ENCODE peak calls at places on chromosomes 4 and X, in eight cellular contexts. S is M059J, U is NCI-H774, Q is iPS DF 19.7, L is cardiac fibroblast, K is nucleus accumbens, D is spleen, A is AG08396. P is an unnamed sample.

GRCh38 chrX:148049441-148049840 is 68.3 kb downstream of the FMR1NB start:
- DNase-seq in S (peak; percentile 38), U (peak; percentile 17), Q (no peak), L (peak; percentile 51), K (no peak), D (no peak), A (peak; percentile 18), P (peak; percentile 10)

GRCh38 chr4:6019316-6020263 is 1.4 kb upstream of the C4orf50 start:
- DNase-seq in S (peak; percentile 40), U (no peak), Q (peak; percentile 12), L (peak; percentile 51), K (peak; percentile 74), D (no peak), A (peak; percentile 51), P (peak; percentile 60)

GRCh38 chr4:87122252-87122651 is 98.2 kb downstream of the KLHL8 start:
- DNase-seq in S (no peak), U (no peak), Q (no peak), L (peak; percentile 25), K (no peak), D (no peak), A (no peak), P (no peak)

GRCh38 chr4:23717528-23718248 is 172.2 kb downstream of the PPARGC1A start:
- DNase-seq in S (peak; percentile 49), U (no peak), Q (no peak), L (peak; percentile 31), K (no peak), D (no peak), A (peak; percentile 50), P (peak; percentile 0)

GRCh38 chr4:16297003-16297402 is 70.7 kb upstream of the TAPT1 start:
- DNase-seq in S (no peak), U (no peak), Q (no peak), L (peak; percentile 1), K (no peak), D (no peak), A (no peak), P (no peak)

GRCh38 chr4:153729901-153730300 is 29.9 kb downstream of the RNF175 start:
- DNase-seq in S (no peak), U (no peak), Q (no peak), L (no peak), K (no peak), D (no peak), A (no peak), P (no peak)

GRCh38 chr4:125316781-125317525 is 2.2 kb downstream of the FAT4 start:
- DNase-seq in S (peak; percentile 63), U (no peak), Q (no peak), L (peak; percentile 35), K (peak; percentile 15), D (peak; percentile 72), A (peak; percentile 39), P (no peak)

GRCh38 chr4:103443324-103443723 is 245.2 kb upstream of the CENPE start:
- DNase-seq in S (peak; percentile 34), U (no peak), Q (no peak), L (no peak), K (no peak), D (no peak), A (no peak), P (no peak)

GRCh38 chr4:157043131-157043530 is 32.8 kb upstream of the GLRB start:
- DNase-seq in S (peak; percentile 70), U (no peak), Q (no peak), L (peak; percentile 42), K (no peak), D (no peak), A (peak; percentile 26), P (no peak)

GRCh38 chr4:112865443-112865842 is 184.0 kb upstream of the ANK2 start:
- DNase-seq in S (no peak), U (no peak), Q (no peak), L (no peak), K (no peak), D (no peak), A (no peak), P (no peak)

GRCh38 chrX:103554687-103555417 is 30.5 kb upstream of the TCEAL4 start:
- DNase-seq in S (peak; percentile 78), U (peak; percentile 47), Q (peak; percentile 65), L (no peak), K (peak; percentile 69), D (no peak), A (peak; percentile 49), P (no peak)

GRCh38 chrX:112819013-112819635 is 21.5 kb downstream of the AMOT start:
- DNase-seq in S (peak; percentile 80), U (no peak), Q (no peak), L (peak; percentile 59), K (no peak), D (no peak), A (peak; percentile 69), P (no peak)

GRCh38 chr4:80529021-80529420 is 193.5 kb downstream of the CFAP299 start:
- DNase-seq in S (no peak), U (no peak), Q (no peak), L (peak; percentile 7), K (no peak), D (no peak), A (no peak), P (no peak)

GRCh38 chr4:85790582-85790981 is 315.6 kb downstream of the ARHGAP24 start:
- DNase-seq in S (no peak), U (no peak), Q (no peak), L (peak; percentile 61), K (no peak), D (no peak), A (no peak), P (no peak)

GRCh38 chr4:183988874-183989273 is 83.8 kb downstream of the STOX2 start:
- DNase-seq in S (no peak), U (no peak), Q (no peak), L (no peak), K (no peak), D (no peak), A (no peak), P (no peak)

GRCh38 chrX:70219938-70220764 is 14.3 kb upstream of the AWAT1 start:
- DNase-seq in S (peak; percentile 9), U (no peak), Q (no peak), L (peak; percentile 23), K (no peak), D (no peak), A (no peak), P (peak; percentile 95)

GRCh38 chr4:150176559-150176958 is 98.3 kb downstream of the DCLK2 start:
- DNase-seq in S (peak; percentile 42), U (no peak), Q (no peak), L (peak; percentile 90), K (no peak), D (no peak), A (peak; percentile 21), P (no peak)

GRCh38 chr4:172650758-172651495 is 517.7 kb upstream of the GALNT7 start:
- DNase-seq in S (no peak), U (no peak), Q (no peak), L (no peak), K (no peak), D (no peak), A (no peak), P (no peak)

GRCh38 chr4:90503677-90504076 is 376.5 kb downstream of the CCSER1 start:
- DNase-seq in S (peak; percentile 1), U (no peak), Q (no peak), L (no peak), K (no peak), D (no peak), A (no peak), P (no peak)

GRCh38 chrX:136476501-136476900 is 11.2 kb upstream of the BRS3 start:
- DNase-seq in S (no peak), U (no peak), Q (no peak), L (no peak), K (no peak), D (no peak), A (no peak), P (no peak)

GRCh38 chr4:122921971-122922876 is at the start of gene NUDT6:
- DNase-seq in S (peak; percentile 70), U (peak; percentile 32), Q (no peak), L (peak; percentile 71), K (peak; percentile 46), D (peak; percentile 89), A (peak; percentile 73), P (peak; percentile 31)

GRCh38 chrX:70030242-70030823 is 19.4 kb downstream of the AWAT2 start:
- DNase-seq in S (peak; percentile 51), U (peak; percentile 2), Q (no peak), L (peak; percentile 72), K (peak; percentile 4), D (peak; percentile 45), A (peak; percentile 67), P (peak; percentile 14)

GRCh38 chrX:136529795-136530194 is 2.2 kb upstream of the VGLL1 start:
- DNase-seq in S (peak; percentile 3), U (no peak), Q (no peak), L (no peak), K (no peak), D (no peak), A (no peak), P (no peak)

GRCh38 chr4:102586644-102587021 is 85.5 kb downstream of the NFKB1 start:
- DNase-seq in S (no peak), U (no peak), Q (no peak), L (no peak), K (no peak), D (no peak), A (no peak), P (no peak)

GRCh38 chrX:22060451-22060940 is 28.4 kb downstream of the PHEX start:
- DNase-seq in S (no peak), U (no peak), Q (no peak), L (peak; percentile 48), K (no peak), D (no peak), A (no peak), P (no peak)

GRCh38 chrX:1052021-1052420 is 160.4 kb downstream of the CRLF2 start:
- DNase-seq in S (no peak), U (no peak), Q (no peak), L (no peak), K (no peak), D (no peak), A (no peak), P (no peak)

GRCh38 chrX:101230636-101231035 is 11.1 kb downstream of the DRP2 start:
- DNase-seq in S (peak; percentile 56), U (no peak), Q (no peak), L (no peak), K (no peak), D (no peak), A (no peak), P (no peak)

GRCh38 chr4:22672519-22672918 is 20.2 kb upstream of the GBA3 start:
- DNase-seq in S (no peak), U (no peak), Q (no peak), L (no peak), K (no peak), D (no peak), A (no peak), P (no peak)

GRCh38 chr4:173121044-173121685 is 47.4 kb upstream of the GALNT7 start:
- DNase-seq in S (no peak), U (peak; percentile 4), Q (no peak), L (peak; percentile 46), K (no peak), D (no peak), A (peak; percentile 12), P (peak; percentile 33)

GRCh38 chrX:134419784-134420183 is 40.2 kb upstream of the HPRT1 start:
- DNase-seq in S (no peak), U (no peak), Q (no peak), L (no peak), K (no peak), D (no peak), A (no peak), P (no peak)

GRCh38 chrX:37998586-37999267 is 7.6 kb upstream of the SYTL5 start:
- DNase-seq in S (peak; percentile 75), U (no peak), Q (no peak), L (no peak), K (no peak), D (no peak), A (peak; percentile 43), P (peak; percentile 84)

GRCh38 chr4:100935090-100935489 is 412.2 kb downstream of the PPP3CA start:
- DNase-seq in S (peak; percentile 13), U (no peak), Q (no peak), L (peak; percentile 5), K (no peak), D (no peak), A (no peak), P (no peak)

GRCh38 chr4:65566473-65566872 is 103.8 kb downstream of the EPHA5 start:
- DNase-seq in S (no peak), U (no peak), Q (no peak), L (no peak), K (no peak), D (no peak), A (no peak), P (no peak)

GRCh38 chrX:31333181-31333831 is 261.5 kb upstream of the FTHL17 start:
- DNase-seq in S (peak; percentile 81), U (no peak), Q (no peak), L (peak; percentile 84), K (no peak), D (no peak), A (peak; percentile 17), P (no peak)

P was measured in NCI-H345.